ENCODE peak calls at places on chromosomes 7 and 10, in six cellular contexts. T, P, A, E, L and U are unnamed samples.

GRCh38 chr7:42097756-42098155 is 139.3 kb downstream of the GLI3 start:
- DNase-seq in T (no peak), P (no peak), A (no peak), E (no peak), L (no peak), U (peak)

GRCh38 chr7:1593091-1593866 is 23.4 kb upstream of the PSMG3 start:
- DNase-seq in T (no peak), P (no peak), A (peak), E (no peak), L (peak), U (peak)

GRCh38 chr7:134562136-134562535 is 13.2 kb downstream of the AKR1B15 start:
- DNase-seq in T (no peak), P (no peak), A (no peak), E (no peak), L (no peak), U (no peak)

GRCh38 chr10:59748834-59749233 is 4.4 kb downstream of the MRLN start:
- DNase-seq in T (no peak), P (no peak), A (no peak), E (no peak), L (no peak), U (no peak)

GRCh38 chr10:103715430-103715829 is 139.9 kb downstream of the SH3PXD2A start:
- DNase-seq in T (no peak), P (no peak), A (no peak), E (no peak), L (peak), U (peak)

GRCh38 chr7:87375647-87376435 is 30.4 kb downstream of the CROT start:
- DNase-seq in T (no peak), P (no peak), A (no peak), E (no peak), L (no peak), U (no peak)

GRCh38 chr7:55019329-55019690 is 493 bp downstream of the EGFR start:
- DNase-seq in T (peak), P (no peak), A (peak), E (no peak), L (peak), U (peak)

GRCh38 chr7:22001345-22002004 is 55.8 kb upstream of the CDCA7L start:
- DNase-seq in T (no peak), P (no peak), A (peak), E (peak), L (no peak), U (peak)

GRCh38 chr7:134959810-134960209 is 26.5 kb upstream of the AGBL3 start:
- DNase-seq in T (no peak), P (no peak), A (no peak), E (no peak), L (no peak), U (no peak)

GRCh38 chr7:128189231-128189930 is 51.7 kb upstream of the LEP start:
- DNase-seq in T (no peak), P (no peak), A (no peak), E (no peak), L (no peak), U (no peak)

GRCh38 chr10:89458289-89458688 is 43.9 kb downstream of the IFIT5 start:
- DNase-seq in T (no peak), P (no peak), A (no peak), E (no peak), L (no peak), U (no peak)

GRCh38 chr7:100485514-100485913 is 1.8 kb downstream of the NYAP1 start:
- DNase-seq in T (no peak), P (no peak), A (no peak), E (no peak), L (no peak), U (no peak)

GRCh38 chr7:155942226-155942950 is 130.1 kb upstream of the SHH start:
- DNase-seq in T (no peak), P (no peak), A (no peak), E (no peak), L (no peak), U (no peak)

GRCh38 chr10:88499569-88500470 is 83.3 kb downstream of the RNLS start:
- DNase-seq in T (no peak), P (no peak), A (no peak), E (no peak), L (no peak), U (peak)

GRCh38 chr10:21534611-21535493 is 820 bp downstream of the MLLT10 start:
- DNase-seq in T (peak), P (peak), A (peak), E (peak), L (peak), U (peak)

GRCh38 chr7:125084196-125084595 is 154.6 kb upstream of the POT1 start:
- DNase-seq in T (no peak), P (no peak), A (no peak), E (no peak), L (no peak), U (no peak)

GRCh38 chr7:1024876-1025746 is 19.2 kb upstream of the GPR146 start:
- DNase-seq in T (no peak), P (no peak), A (no peak), E (no peak), L (peak), U (no peak)